ENCODE peak calls at places on chromosome 20, in seven cellular contexts. One of them, this sample, is unnamed.
A peak's percentile ranks its signal among the peaks of the same experiment; 100 is the strongest.

GRCh38 chr20:675453-676314 is at the start of gene SCRT2:
- ATAC-seq in activated naive CD8-positive, alpha-beta T cell treated with anti-CD3 and anti-CD28 coated beads, Interleukin-2, amount 10 ng/mL, durations not matched to agents 7 days and 5 days: peak; percentile 81
- ATAC-seq in activated T-helper 17 cell treated with anti-CD3 and anti-CD28 coated beads, Interleukin-2, amount 50 U/mL, for 72 hours: peak; percentile 76
- ATAC-seq in heart left ventricle: peak; percentile 91
- ATAC-seq in RWPE2: peak; percentile 93
- ATAC-seq in pancreas: peak; percentile 92
- ATAC-seq in activated CD8-positive, alpha-beta memory T cell treated with anti-CD3 and anti-CD28 coated beads, Interleukin-2, amount 10 ng/mL, durations not matched to agents 7 days and 5 days: peak; percentile 88
- ATAC-seq in this sample: peak; percentile 57

GRCh38 chr20:52219441-52219840 is 27.9 kb upstream of the ZFP64 start:
- ATAC-seq in activated CD8-positive, alpha-beta memory T cell treated with anti-CD3 and anti-CD28 coated beads, Interleukin-2, amount 10 ng/mL, durations not matched to agents 7 days and 5 days: no peak
- ATAC-seq in RWPE2: peak; percentile 77
- ATAC-seq in activated T-helper 17 cell treated with anti-CD3 and anti-CD28 coated beads, Interleukin-2, amount 50 U/mL, for 72 hours: no peak
- ATAC-seq in heart left ventricle: no peak
- ATAC-seq in pancreas: no peak
- ATAC-seq in activated naive CD8-positive, alpha-beta T cell treated with anti-CD3 and anti-CD28 coated beads, Interleukin-2, amount 10 ng/mL, durations not matched to agents 7 days and 5 days: no peak
- ATAC-seq in this sample: no peak

GRCh38 chr20:10648651-10649050 is 25.1 kb downstream of the JAG1 start:
- ATAC-seq in activated T-helper 17 cell treated with anti-CD3 and anti-CD28 coated beads, Interleukin-2, amount 50 U/mL, for 72 hours: no peak
- ATAC-seq in activated CD8-positive, alpha-beta memory T cell treated with anti-CD3 and anti-CD28 coated beads, Interleukin-2, amount 10 ng/mL, durations not matched to agents 7 days and 5 days: no peak
- ATAC-seq in heart left ventricle: no peak
- ATAC-seq in pancreas: no peak
- ATAC-seq in activated naive CD8-positive, alpha-beta T cell treated with anti-CD3 and anti-CD28 coated beads, Interleukin-2, amount 10 ng/mL, durations not matched to agents 7 days and 5 days: no peak
- ATAC-seq in RWPE2: no peak
- ATAC-seq in this sample: no peak

GRCh38 chr20:50286174-50286511 is 95.5 kb downstream of the CEBPB start:
- ATAC-seq in RWPE2: no peak
- ATAC-seq in activated CD8-positive, alpha-beta memory T cell treated with anti-CD3 and anti-CD28 coated beads, Interleukin-2, amount 10 ng/mL, durations not matched to agents 7 days and 5 days: no peak
- ATAC-seq in pancreas: no peak
- ATAC-seq in heart left ventricle: no peak
- ATAC-seq in activated naive CD8-positive, alpha-beta T cell treated with anti-CD3 and anti-CD28 coated beads, Interleukin-2, amount 10 ng/mL, durations not matched to agents 7 days and 5 days: no peak
- ATAC-seq in activated T-helper 17 cell treated with anti-CD3 and anti-CD28 coated beads, Interleukin-2, amount 50 U/mL, for 72 hours: peak; percentile 30
- ATAC-seq in this sample: peak; percentile 66

GRCh38 chr20:62449951-62450815 is 22.8 kb upstream of the RBBP8NL start:
- ATAC-seq in activated T-helper 17 cell treated with anti-CD3 and anti-CD28 coated beads, Interleukin-2, amount 50 U/mL, for 72 hours: no peak
- ATAC-seq in activated naive CD8-positive, alpha-beta T cell treated with anti-CD3 and anti-CD28 coated beads, Interleukin-2, amount 10 ng/mL, durations not matched to agents 7 days and 5 days: no peak
- ATAC-seq in heart left ventricle: peak; percentile 77
- ATAC-seq in pancreas: no peak
- ATAC-seq in activated CD8-positive, alpha-beta memory T cell treated with anti-CD3 and anti-CD28 coated beads, Interleukin-2, amount 10 ng/mL, durations not matched to agents 7 days and 5 days: no peak
- ATAC-seq in RWPE2: peak; percentile 5
- ATAC-seq in this sample: no peak

GRCh38 chr20:49519777-49520359 is 37.4 kb upstream of the KCNB1 start:
- ATAC-seq in activated CD8-positive, alpha-beta memory T cell treated with anti-CD3 and anti-CD28 coated beads, Interleukin-2, amount 10 ng/mL, durations not matched to agents 7 days and 5 days: no peak
- ATAC-seq in heart left ventricle: no peak
- ATAC-seq in RWPE2: peak; percentile 10
- ATAC-seq in activated naive CD8-positive, alpha-beta T cell treated with anti-CD3 and anti-CD28 coated beads, Interleukin-2, amount 10 ng/mL, durations not matched to agents 7 days and 5 days: no peak
- ATAC-seq in activated T-helper 17 cell treated with anti-CD3 and anti-CD28 coated beads, Interleukin-2, amount 50 U/mL, for 72 hours: no peak
- ATAC-seq in pancreas: no peak
- ATAC-seq in this sample: no peak

GRCh38 chr20:6030453-6031080 is 23.3 kb downstream of the LRRN4 start:
- ATAC-seq in activated CD8-positive, alpha-beta memory T cell treated with anti-CD3 and anti-CD28 coated beads, Interleukin-2, amount 10 ng/mL, durations not matched to agents 7 days and 5 days: no peak
- ATAC-seq in heart left ventricle: no peak
- ATAC-seq in activated naive CD8-positive, alpha-beta T cell treated with anti-CD3 and anti-CD28 coated beads, Interleukin-2, amount 10 ng/mL, durations not matched to agents 7 days and 5 days: no peak
- ATAC-seq in RWPE2: no peak
- ATAC-seq in pancreas: no peak
- ATAC-seq in activated T-helper 17 cell treated with anti-CD3 and anti-CD28 coated beads, Interleukin-2, amount 50 U/mL, for 72 hours: no peak
- ATAC-seq in this sample: no peak

GRCh38 chr20:44533928-44534327 is 12.1 kb upstream of the SERINC3 start:
- ATAC-seq in activated naive CD8-positive, alpha-beta T cell treated with anti-CD3 and anti-CD28 coated beads, Interleukin-2, amount 10 ng/mL, durations not matched to agents 7 days and 5 days: no peak
- ATAC-seq in activated CD8-positive, alpha-beta memory T cell treated with anti-CD3 and anti-CD28 coated beads, Interleukin-2, amount 10 ng/mL, durations not matched to agents 7 days and 5 days: no peak
- ATAC-seq in pancreas: no peak
- ATAC-seq in RWPE2: no peak
- ATAC-seq in activated T-helper 17 cell treated with anti-CD3 and anti-CD28 coated beads, Interleukin-2, amount 50 U/mL, for 72 hours: no peak
- ATAC-seq in heart left ventricle: no peak
- ATAC-seq in this sample: no peak

GRCh38 chr20:51383891-51384510 is 158.5 kb downstream of the NFATC2 start:
- ATAC-seq in activated CD8-positive, alpha-beta memory T cell treated with anti-CD3 and anti-CD28 coated beads, Interleukin-2, amount 10 ng/mL, durations not matched to agents 7 days and 5 days: no peak
- ATAC-seq in activated T-helper 17 cell treated with anti-CD3 and anti-CD28 coated beads, Interleukin-2, amount 50 U/mL, for 72 hours: no peak
- ATAC-seq in pancreas: no peak
- ATAC-seq in RWPE2: no peak
- ATAC-seq in heart left ventricle: no peak
- ATAC-seq in activated naive CD8-positive, alpha-beta T cell treated with anti-CD3 and anti-CD28 coated beads, Interleukin-2, amount 10 ng/mL, durations not matched to agents 7 days and 5 days: no peak
- ATAC-seq in this sample: no peak

GRCh38 chr20:3312940-3313656 is 74.1 kb upstream of the SLC4A11 start:
- ATAC-seq in activated T-helper 17 cell treated with anti-CD3 and anti-CD28 coated beads, Interleukin-2, amount 50 U/mL, for 72 hours: no peak
- ATAC-seq in heart left ventricle: peak; percentile 62
- ATAC-seq in activated naive CD8-positive, alpha-beta T cell treated with anti-CD3 and anti-CD28 coated beads, Interleukin-2, amount 10 ng/mL, durations not matched to agents 7 days and 5 days: no peak
- ATAC-seq in RWPE2: peak; percentile 78
- ATAC-seq in activated CD8-positive, alpha-beta memory T cell treated with anti-CD3 and anti-CD28 coated beads, Interleukin-2, amount 10 ng/mL, durations not matched to agents 7 days and 5 days: no peak
- ATAC-seq in pancreas: peak; percentile 91
- ATAC-seq in this sample: no peak

GRCh38 chr20:41480054-41480770 is 113.6 kb upstream of the EMILIN3 start:
- ATAC-seq in activated T-helper 17 cell treated with anti-CD3 and anti-CD28 coated beads, Interleukin-2, amount 50 U/mL, for 72 hours: peak; percentile 50
- ATAC-seq in pancreas: no peak
- ATAC-seq in RWPE2: no peak
- ATAC-seq in heart left ventricle: no peak
- ATAC-seq in activated naive CD8-positive, alpha-beta T cell treated with anti-CD3 and anti-CD28 coated beads, Interleukin-2, amount 10 ng/mL, durations not matched to agents 7 days and 5 days: peak; percentile 97
- ATAC-seq in activated CD8-positive, alpha-beta memory T cell treated with anti-CD3 and anti-CD28 coated beads, Interleukin-2, amount 10 ng/mL, durations not matched to agents 7 days and 5 days: no peak
- ATAC-seq in this sample: no peak

GRCh38 chr20:25695532-25696383 is 895 bp downstream of the ZNF337 start:
- ATAC-seq in activated T-helper 17 cell treated with anti-CD3 and anti-CD28 coated beads, Interleukin-2, amount 50 U/mL, for 72 hours: peak; percentile 1
- ATAC-seq in heart left ventricle: no peak
- ATAC-seq in RWPE2: peak; percentile 2
- ATAC-seq in activated naive CD8-positive, alpha-beta T cell treated with anti-CD3 and anti-CD28 coated beads, Interleukin-2, amount 10 ng/mL, durations not matched to agents 7 days and 5 days: no peak
- ATAC-seq in activated CD8-positive, alpha-beta memory T cell treated with anti-CD3 and anti-CD28 coated beads, Interleukin-2, amount 10 ng/mL, durations not matched to agents 7 days and 5 days: no peak
- ATAC-seq in pancreas: peak; percentile 33
- ATAC-seq in this sample: no peak

GRCh38 chr20:16819483-16819882 is 71.3 kb downstream of the OTOR start:
- ATAC-seq in RWPE2: peak; percentile 46
- ATAC-seq in heart left ventricle: no peak
- ATAC-seq in activated CD8-positive, alpha-beta memory T cell treated with anti-CD3 and anti-CD28 coated beads, Interleukin-2, amount 10 ng/mL, durations not matched to agents 7 days and 5 days: no peak
- ATAC-seq in pancreas: no peak
- ATAC-seq in activated T-helper 17 cell treated with anti-CD3 and anti-CD28 coated beads, Interleukin-2, amount 50 U/mL, for 72 hours: no peak
- ATAC-seq in activated naive CD8-positive, alpha-beta T cell treated with anti-CD3 and anti-CD28 coated beads, Interleukin-2, amount 10 ng/mL, durations not matched to agents 7 days and 5 days: no peak
- ATAC-seq in this sample: no peak

GRCh38 chr20:48025661-48026060 is 240.4 kb upstream of the SULF2 start:
- ATAC-seq in heart left ventricle: no peak
- ATAC-seq in RWPE2: peak; percentile 76
- ATAC-seq in activated T-helper 17 cell treated with anti-CD3 and anti-CD28 coated beads, Interleukin-2, amount 50 U/mL, for 72 hours: no peak
- ATAC-seq in activated naive CD8-positive, alpha-beta T cell treated with anti-CD3 and anti-CD28 coated beads, Interleukin-2, amount 10 ng/mL, durations not matched to agents 7 days and 5 days: no peak
- ATAC-seq in pancreas: no peak
- ATAC-seq in activated CD8-positive, alpha-beta memory T cell treated with anti-CD3 and anti-CD28 coated beads, Interleukin-2, amount 10 ng/mL, durations not matched to agents 7 days and 5 days: no peak
- ATAC-seq in this sample: no peak

GRCh38 chr20:2217857-2218529 is 77.8 kb upstream of the TGM3 start:
- ATAC-seq in activated CD8-positive, alpha-beta memory T cell treated with anti-CD3 and anti-CD28 coated beads, Interleukin-2, amount 10 ng/mL, durations not matched to agents 7 days and 5 days: no peak
- ATAC-seq in activated naive CD8-positive, alpha-beta T cell treated with anti-CD3 and anti-CD28 coated beads, Interleukin-2, amount 10 ng/mL, durations not matched to agents 7 days and 5 days: no peak
- ATAC-seq in pancreas: peak; percentile 63
- ATAC-seq in RWPE2: no peak
- ATAC-seq in activated T-helper 17 cell treated with anti-CD3 and anti-CD28 coated beads, Interleukin-2, amount 50 U/mL, for 72 hours: peak; percentile 91
- ATAC-seq in heart left ventricle: peak; percentile 69
- ATAC-seq in this sample: peak; percentile 97

GRCh38 chr20:58286729-58287128 is 22.8 kb upstream of the RAB22A start:
- ATAC-seq in activated naive CD8-positive, alpha-beta T cell treated with anti-CD3 and anti-CD28 coated beads, Interleukin-2, amount 10 ng/mL, durations not matched to agents 7 days and 5 days: peak; percentile 39
- ATAC-seq in RWPE2: no peak
- ATAC-seq in pancreas: no peak
- ATAC-seq in activated CD8-positive, alpha-beta memory T cell treated with anti-CD3 and anti-CD28 coated beads, Interleukin-2, amount 10 ng/mL, durations not matched to agents 7 days and 5 days: peak; percentile 27
- ATAC-seq in activated T-helper 17 cell treated with anti-CD3 and anti-CD28 coated beads, Interleukin-2, amount 50 U/mL, for 72 hours: peak; percentile 59
- ATAC-seq in heart left ventricle: no peak
- ATAC-seq in this sample: peak; percentile 74

GRCh38 chr20:20503788-20504528 is 136.1 kb downstream of the INSM1 start:
- ATAC-seq in pancreas: no peak
- ATAC-seq in activated T-helper 17 cell treated with anti-CD3 and anti-CD28 coated beads, Interleukin-2, amount 50 U/mL, for 72 hours: peak; percentile 80
- ATAC-seq in RWPE2: no peak
- ATAC-seq in activated CD8-positive, alpha-beta memory T cell treated with anti-CD3 and anti-CD28 coated beads, Interleukin-2, amount 10 ng/mL, durations not matched to agents 7 days and 5 days: no peak
- ATAC-seq in activated naive CD8-positive, alpha-beta T cell treated with anti-CD3 and anti-CD28 coated beads, Interleukin-2, amount 10 ng/mL, durations not matched to agents 7 days and 5 days: no peak
- ATAC-seq in heart left ventricle: no peak
- ATAC-seq in this sample: no peak